ENCODE peak calls at places on chromosomes 13 and 19, in five cellular contexts. One of them, this sample, is unnamed.

GRCh38 chr19:30669329-30670010 is 297.3 kb downstream of the ZNF536 start:
- DNase-seq in sigmoid colon: peak; percentile 75
- DNase-seq in SK-N-SH: peak; percentile 83
- DNase-seq in transverse colon: peak; percentile 52
- DNase-seq in GM23338: peak; percentile 85
- DNase-seq in this sample: no peak

GRCh38 chr19:19662344-19662743 is 1.1 kb downstream of the ATP13A1 start:
- DNase-seq in sigmoid colon: peak; percentile 52
- DNase-seq in SK-N-SH: no peak
- DNase-seq in transverse colon: no peak
- DNase-seq in GM23338: no peak
- DNase-seq in this sample: no peak

GRCh38 chr19:1360818-1361461 is 22.8 kb upstream of the NDUFS7 start:
- DNase-seq in sigmoid colon: peak; percentile 86
- DNase-seq in SK-N-SH: peak; percentile 97
- DNase-seq in transverse colon: peak; percentile 35
- DNase-seq in GM23338: no peak
- DNase-seq in this sample: peak; percentile 63

GRCh38 chr19:41521860-41522555 is 54.0 kb upstream of the CEACAM21 start:
- DNase-seq in sigmoid colon: no peak
- DNase-seq in SK-N-SH: peak; percentile 51
- DNase-seq in transverse colon: no peak
- DNase-seq in GM23338: peak; percentile 51
- DNase-seq in this sample: no peak

GRCh38 chr13:22047785-22048104 is 376.9 kb downstream of the FGF9 start:
- DNase-seq in sigmoid colon: no peak
- DNase-seq in SK-N-SH: no peak
- DNase-seq in transverse colon: no peak
- DNase-seq in GM23338: no peak
- DNase-seq in this sample: no peak

GRCh38 chr13:51520524-51520923 is 63.7 kb upstream of the WDFY2 start:
- DNase-seq in sigmoid colon: no peak
- DNase-seq in SK-N-SH: no peak
- DNase-seq in transverse colon: no peak
- DNase-seq in GM23338: no peak
- DNase-seq in this sample: peak; percentile 85

GRCh38 chr13:47564041-47564440 is 437.0 kb downstream of the SUCLA2 start:
- DNase-seq in sigmoid colon: no peak
- DNase-seq in SK-N-SH: no peak
- DNase-seq in transverse colon: no peak
- DNase-seq in GM23338: peak; percentile 62
- DNase-seq in this sample: no peak

GRCh38 chr19:3687774-3688706 is 12.2 kb downstream of the PIP5K1C start:
- DNase-seq in sigmoid colon: no peak
- DNase-seq in SK-N-SH: no peak
- DNase-seq in transverse colon: peak; percentile 54
- DNase-seq in GM23338: peak; percentile 71
- DNase-seq in this sample: no peak

GRCh38 chr13:84553252-84553651 is 671.0 kb upstream of the SLITRK1 start:
- DNase-seq in sigmoid colon: no peak
- DNase-seq in SK-N-SH: no peak
- DNase-seq in transverse colon: no peak
- DNase-seq in GM23338: no peak
- DNase-seq in this sample: no peak

GRCh38 chr19:33300016-33300981 is 2.0 kb downstream of the CEBPA start:
- DNase-seq in sigmoid colon: peak; percentile 78
- DNase-seq in SK-N-SH: peak; percentile 32
- DNase-seq in transverse colon: peak; percentile 24
- DNase-seq in GM23338: no peak
- DNase-seq in this sample: no peak

DNA sequence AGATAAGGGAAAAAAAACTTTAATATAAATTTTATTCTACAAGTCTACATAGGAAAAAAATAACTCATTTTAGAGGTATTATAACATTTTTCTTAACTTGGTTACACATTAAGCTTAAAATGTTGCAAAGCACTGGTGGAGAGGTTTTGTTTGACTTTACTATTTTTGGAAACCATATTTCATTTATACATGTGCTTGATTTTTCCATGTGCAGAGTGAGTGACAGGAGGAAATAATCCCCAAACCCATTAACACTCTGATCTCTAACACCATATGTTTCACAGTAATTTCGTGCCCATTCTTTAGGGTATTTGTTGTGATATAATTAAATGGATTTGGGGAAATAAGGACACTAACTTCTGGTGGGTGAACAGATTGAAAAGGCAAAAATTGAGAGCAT is 2124.4 kb upstream of the PCDH20 start:
- DNase-seq in sigmoid colon: no peak
- DNase-seq in SK-N-SH: no peak
- DNase-seq in transverse colon: no peak
- DNase-seq in GM23338: no peak
- DNase-seq in this sample: no peak
- TF ChIP-seq POLR2AphosphoS5 in sigmoid colon: no peak
- TF ChIP-seq POLR2AphosphoS5 in SK-N-SH: no peak
- TF ChIP-seq POLR2AphosphoS5 in transverse colon: no peak
- TF ChIP-seq POLR2AphosphoS5 in GM23338: no peak
- TF ChIP-seq POLR2AphosphoS5 in this sample: no peak

DNA sequence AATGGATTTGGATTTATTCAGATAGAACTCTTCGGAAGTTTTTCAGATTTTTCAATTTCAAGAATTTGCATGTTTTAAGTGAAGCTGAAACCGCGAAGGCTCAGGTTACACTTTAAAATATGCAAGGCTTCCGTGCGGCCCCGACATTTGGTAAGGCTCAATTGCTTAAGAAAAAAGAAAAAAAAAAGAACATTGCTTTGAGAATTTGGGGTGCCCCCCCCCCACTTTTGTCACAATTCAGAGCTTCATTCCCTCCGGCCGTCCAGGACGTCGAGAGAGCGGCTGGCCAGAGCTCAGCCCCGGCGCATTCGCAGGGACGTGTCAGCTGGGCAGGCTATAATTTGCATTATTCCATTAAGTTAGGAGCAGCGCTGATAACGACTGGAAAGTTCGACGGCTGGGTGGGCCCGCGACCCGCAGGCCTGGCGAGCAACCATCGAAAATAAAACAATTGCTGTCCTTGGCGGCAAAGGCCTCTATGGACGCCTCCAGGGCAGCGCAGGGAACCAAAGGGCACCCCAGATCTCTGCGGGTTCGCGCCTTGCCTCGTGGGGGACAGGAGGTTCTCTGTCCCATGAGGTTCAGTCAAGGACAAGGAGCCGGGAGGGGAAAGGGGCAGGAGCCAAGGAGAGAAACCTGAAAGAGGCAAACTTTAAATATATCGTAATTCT is 7.1 kb downstream of the SOX21 start:
- DNase-seq in sigmoid colon: no peak
- DNase-seq in SK-N-SH: peak; percentile 42
- DNase-seq in transverse colon: no peak
- DNase-seq in GM23338: peak; percentile 70
- DNase-seq in this sample: no peak
- H3K27ac ChIP-seq in sigmoid colon: no peak overlapping the region
- H3K27ac ChIP-seq in SK-N-SH: no peak overlapping the region
- H3K27ac ChIP-seq in transverse colon: no peak overlapping the region
- H3K27ac ChIP-seq in GM23338: no peak overlapping the region
- H3K27ac ChIP-seq in this sample: no peak overlapping the region

GRCh38 chr13:25901460-25902376 is 150.1 kb downstream of the SHISA2 start:
- DNase-seq in sigmoid colon: no peak
- DNase-seq in SK-N-SH: peak; percentile 51
- DNase-seq in transverse colon: no peak
- DNase-seq in GM23338: no peak
- DNase-seq in this sample: no peak
- TF ChIP-seq POLR2AphosphoS5 in sigmoid colon: no peak
- TF ChIP-seq POLR2AphosphoS5 in SK-N-SH: no peak
- TF ChIP-seq POLR2AphosphoS5 in transverse colon: no peak
- TF ChIP-seq POLR2AphosphoS5 in GM23338: no peak
- TF ChIP-seq POLR2AphosphoS5 in this sample: no peak

DNA sequence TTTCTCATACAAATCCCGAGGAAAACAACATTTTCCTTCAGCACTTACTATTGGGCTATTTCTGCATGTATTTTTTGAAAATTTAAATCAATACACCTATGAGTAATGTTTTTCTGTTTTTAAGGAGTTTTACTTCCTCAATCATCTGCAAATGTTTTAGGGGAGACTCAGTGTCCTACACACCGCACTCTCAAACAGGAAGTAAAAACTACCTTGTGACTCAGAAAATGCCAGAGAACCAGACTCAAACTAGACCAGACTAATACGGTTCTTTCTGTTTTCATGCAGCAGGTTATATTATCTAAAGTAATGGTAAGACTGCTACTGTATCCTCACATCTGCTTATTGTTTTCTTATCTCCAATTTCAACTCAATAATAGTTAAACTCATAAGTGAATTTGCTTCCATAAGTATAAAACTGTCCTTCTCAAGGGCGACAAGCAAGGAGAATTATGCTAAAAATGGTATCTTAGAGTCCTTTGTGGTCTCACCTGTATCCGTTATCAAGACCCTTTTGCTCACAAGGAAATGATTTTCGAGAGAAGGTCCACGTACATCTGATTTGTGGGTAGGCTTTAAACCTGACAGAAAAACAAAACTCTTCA is 52.5 kb downstream of the FLT3 start:
- DNase-seq in sigmoid colon: no peak
- DNase-seq in SK-N-SH: no peak
- DNase-seq in transverse colon: peak; percentile 11
- DNase-seq in GM23338: no peak
- DNase-seq in this sample: peak; percentile 78
- H3K27ac ChIP-seq in sigmoid colon: no peak overlapping the region
- H3K27ac ChIP-seq in SK-N-SH: no peak overlapping the region
- H3K27ac ChIP-seq in transverse colon: peak overlapping the region; percentile 66
- H3K27ac ChIP-seq in GM23338: no peak overlapping the region
- H3K27ac ChIP-seq in this sample: peak overlapping the region; percentile 68

GRCh38 chr13:98415326-98416070 is 161.4 kb downstream of the STK24 start:
- DNase-seq in sigmoid colon: no peak
- DNase-seq in SK-N-SH: no peak
- DNase-seq in transverse colon: no peak
- DNase-seq in GM23338: no peak
- DNase-seq in this sample: no peak

GRCh38 chr13:98419786-98420559 is 156.9 kb downstream of the STK24 start:
- DNase-seq in sigmoid colon: no peak
- DNase-seq in SK-N-SH: no peak
- DNase-seq in transverse colon: no peak
- DNase-seq in GM23338: no peak
- DNase-seq in this sample: no peak

GRCh38 chr13:98420560-98421175 is 156.2 kb downstream of the STK24 start:
- DNase-seq in sigmoid colon: no peak
- DNase-seq in SK-N-SH: no peak
- DNase-seq in transverse colon: no peak
- DNase-seq in GM23338: no peak
- DNase-seq in this sample: no peak

GRCh38 chr13:98413796-98414195 is 163.1 kb downstream of the STK24 start:
- DNase-seq in sigmoid colon: no peak
- DNase-seq in SK-N-SH: no peak
- DNase-seq in transverse colon: no peak
- DNase-seq in GM23338: peak; percentile 21
- DNase-seq in this sample: no peak

DNA sequence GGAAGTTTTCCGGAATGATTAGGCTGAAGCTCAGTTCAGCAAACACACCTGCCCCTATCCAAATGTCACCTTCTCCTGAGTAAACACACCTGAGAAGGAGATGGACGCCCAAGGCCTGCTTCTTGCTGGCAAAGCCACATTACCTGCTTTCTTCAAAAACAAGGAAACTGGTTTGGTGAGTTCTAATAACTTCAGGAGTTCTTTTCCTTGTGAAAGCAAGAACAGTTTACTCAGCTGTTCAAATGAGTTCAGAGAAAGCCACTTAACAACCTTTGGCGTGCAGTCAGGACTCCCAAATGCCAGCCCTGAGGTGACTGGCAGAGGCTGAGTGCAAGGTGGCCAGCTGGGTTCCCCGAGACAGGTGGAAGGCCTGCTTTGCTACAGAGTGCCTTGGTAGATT is 160.5 kb downstream of the STK24 start:
- DNase-seq in sigmoid colon: no peak
- DNase-seq in SK-N-SH: no peak
- DNase-seq in transverse colon: peak; percentile 76
- DNase-seq in GM23338: no peak
- DNase-seq in this sample: no peak
- TF ChIP-seq POLR2AphosphoS5 in sigmoid colon: peak; percentile 30
- TF ChIP-seq POLR2AphosphoS5 in SK-N-SH: no peak
- TF ChIP-seq POLR2AphosphoS5 in transverse colon: peak; percentile 82
- TF ChIP-seq POLR2AphosphoS5 in GM23338: no peak
- TF ChIP-seq POLR2AphosphoS5 in this sample: no peak

DNA sequence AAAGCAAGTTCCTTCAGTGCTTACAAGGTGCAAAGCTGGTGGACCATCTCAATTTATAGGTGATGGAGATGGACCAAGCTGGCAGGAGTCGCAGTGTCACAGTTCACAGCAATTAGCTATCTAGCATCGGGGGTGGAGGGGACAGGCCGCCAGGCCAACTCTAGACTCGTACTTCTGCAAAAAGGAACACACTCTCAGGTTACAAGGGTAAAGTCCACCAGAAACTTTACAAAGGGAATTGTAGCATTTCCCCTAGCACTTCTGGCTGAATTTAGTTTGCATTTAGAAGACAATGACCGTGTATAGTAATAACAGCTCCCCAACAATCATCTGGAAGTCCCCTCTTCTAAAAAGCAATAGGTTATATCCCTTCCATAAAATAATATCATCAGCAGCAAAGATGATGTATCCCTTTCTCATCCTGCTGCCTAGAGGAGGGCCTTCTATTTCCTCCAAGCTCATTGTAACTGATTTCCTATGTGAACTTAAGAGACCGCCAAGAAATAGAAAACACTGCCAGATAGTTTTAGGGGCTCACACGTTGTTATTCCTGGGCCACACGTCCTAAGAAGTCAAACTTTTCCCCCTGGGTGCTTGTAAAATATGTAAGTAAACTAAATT is 8.5 kb upstream of the DOCK9 start:
- DNase-seq in sigmoid colon: no peak
- DNase-seq in SK-N-SH: no peak
- DNase-seq in transverse colon: no peak
- DNase-seq in GM23338: no peak
- DNase-seq in this sample: no peak
- H3K27ac ChIP-seq in sigmoid colon: no peak overlapping the region
- H3K27ac ChIP-seq in SK-N-SH: no peak overlapping the region
- H3K27ac ChIP-seq in transverse colon: no peak overlapping the region
- H3K27ac ChIP-seq in GM23338: no peak overlapping the region
- H3K27ac ChIP-seq in this sample: no peak overlapping the region

DNA sequence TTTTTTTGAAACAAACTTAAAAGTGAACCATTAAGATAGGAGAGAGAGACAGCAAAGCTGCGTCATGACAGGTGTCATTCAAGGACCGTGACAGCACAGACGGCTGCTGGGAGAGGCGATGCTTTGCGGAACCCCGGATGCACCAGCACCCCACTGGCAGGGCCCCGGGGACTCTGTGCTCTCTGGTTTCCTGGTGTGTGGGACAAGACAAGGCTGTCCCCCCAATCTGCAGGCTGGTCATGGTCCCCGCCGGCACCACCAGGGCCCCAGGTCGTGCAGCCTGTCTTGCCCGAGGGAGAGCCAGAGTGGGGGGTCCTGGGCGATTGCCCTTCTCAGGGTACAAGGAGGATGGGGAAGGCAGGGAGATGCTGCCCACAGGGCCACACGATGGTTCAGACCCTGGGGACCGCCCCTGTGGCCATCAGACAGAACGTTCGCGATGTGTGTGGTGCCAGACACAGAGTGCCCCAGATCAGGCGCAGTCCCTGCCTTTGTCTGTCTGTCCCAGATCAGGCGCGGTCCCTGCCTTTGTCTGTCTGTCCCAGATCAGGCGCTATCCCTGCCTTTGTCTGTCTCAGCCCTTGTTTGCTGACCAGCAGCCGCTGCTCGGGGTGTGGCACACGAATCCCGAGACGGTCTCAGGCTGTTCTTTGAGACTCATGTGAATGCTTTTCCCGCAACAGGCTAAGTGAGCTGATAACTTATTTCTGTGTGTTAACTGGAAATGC is 36.1 kb downstream of the ADPRHL1 start:
- DNase-seq in sigmoid colon: no peak
- DNase-seq in SK-N-SH: no peak
- DNase-seq in transverse colon: no peak
- DNase-seq in GM23338: no peak
- DNase-seq in this sample: no peak
- TF ChIP-seq POLR2AphosphoS5 in sigmoid colon: no peak
- TF ChIP-seq POLR2AphosphoS5 in SK-N-SH: no peak
- TF ChIP-seq POLR2AphosphoS5 in transverse colon: no peak
- TF ChIP-seq POLR2AphosphoS5 in GM23338: no peak
- TF ChIP-seq POLR2AphosphoS5 in this sample: no peak